ENCODE peak calls at places on chromosomes 16 and 17, in six cellular contexts. R, C, Q, I, T and A are unnamed samples.

GRCh38 chr17:10247806-10248334 is 49.5 kb upstream of the GAS7 start:
- DNase-seq in R (no peak), C (no peak), Q (no peak), I (no peak), T (no peak), A (no peak)

GRCh38 chr16:15043344-15043743 is 12.5 kb downstream of the NTAN1 start:
- DNase-seq in R (no peak), C (no peak), Q (no peak), I (no peak), T (no peak), A (no peak)

GRCh38 chr16:66847533-66848057 is 3.4 kb downstream of the CA7 start:
- DNase-seq in R (no peak), C (no peak), Q (no peak), I (no peak), T (no peak), A (no peak)

GRCh38 chr16:1915732-1916653 is 2.2 kb downstream of the HS3ST6 start:
- DNase-seq in R (no peak), C (no peak), Q (no peak), I (no peak), T (no peak), A (no peak)

GRCh38 chr17:43319293-43320124 is 79.3 kb upstream of the ARL4D start:
- DNase-seq in R (no peak), C (no peak), Q (no peak), I (no peak), T (peak), A (no peak)

GRCh38 chr17:31140127-31140526 is 45.4 kb downstream of the NF1 start:
- DNase-seq in R (no peak), C (no peak), Q (no peak), I (no peak), T (no peak), A (no peak)

GRCh38 chr17:32243712-32244111 is 21.9 kb upstream of the RHBDL3 start:
- DNase-seq in R (no peak), C (no peak), Q (no peak), I (no peak), T (no peak), A (no peak)

GRCh38 chr16:69861276-69862030 is 89.7 kb upstream of the CLEC18A start:
- DNase-seq in R (peak), C (peak), Q (no peak), I (peak), T (no peak), A (no peak)

GRCh38 chr17:4531988-4532736 is 23.0 kb downstream of the MYBBP1A start:
- DNase-seq in R (no peak), C (no peak), Q (no peak), I (no peak), T (no peak), A (no peak)

GRCh38 chr16:4515611-4516233 is 22.9 kb downstream of the CDIP1 start:
- DNase-seq in R (no peak), C (no peak), Q (no peak), I (no peak), T (peak), A (no peak)

GRCh38 chr16:5971106-5971505 is 873.5 kb upstream of the EEF2KMT start:
- DNase-seq in R (no peak), C (no peak), Q (no peak), I (no peak), T (no peak), A (no peak)

GRCh38 chr17:19337712-19338023 is 24.9 kb downstream of the B9D1 start:
- DNase-seq in R (no peak), C (no peak), Q (no peak), I (peak), T (no peak), A (no peak)

GRCh38 chr17:77544347-77544746 is 403.6 kb downstream of the SEC14L1 start:
- DNase-seq in R (no peak), C (no peak), Q (no peak), I (no peak), T (no peak), A (no peak)

GRCh38 chr17:77543779-77544178 is 403.0 kb downstream of the SEC14L1 start:
- DNase-seq in R (no peak), C (peak), Q (no peak), I (no peak), T (no peak), A (no peak)

GRCh38 chr17:77540975-77541374 is 400.2 kb downstream of the SEC14L1 start:
- DNase-seq in R (no peak), C (no peak), Q (no peak), I (no peak), T (no peak), A (no peak)

GRCh38 chr17:77541995-77542394 is 401.2 kb downstream of the SEC14L1 start:
- DNase-seq in R (no peak), C (no peak), Q (no peak), I (no peak), T (no peak), A (no peak)

DNA sequence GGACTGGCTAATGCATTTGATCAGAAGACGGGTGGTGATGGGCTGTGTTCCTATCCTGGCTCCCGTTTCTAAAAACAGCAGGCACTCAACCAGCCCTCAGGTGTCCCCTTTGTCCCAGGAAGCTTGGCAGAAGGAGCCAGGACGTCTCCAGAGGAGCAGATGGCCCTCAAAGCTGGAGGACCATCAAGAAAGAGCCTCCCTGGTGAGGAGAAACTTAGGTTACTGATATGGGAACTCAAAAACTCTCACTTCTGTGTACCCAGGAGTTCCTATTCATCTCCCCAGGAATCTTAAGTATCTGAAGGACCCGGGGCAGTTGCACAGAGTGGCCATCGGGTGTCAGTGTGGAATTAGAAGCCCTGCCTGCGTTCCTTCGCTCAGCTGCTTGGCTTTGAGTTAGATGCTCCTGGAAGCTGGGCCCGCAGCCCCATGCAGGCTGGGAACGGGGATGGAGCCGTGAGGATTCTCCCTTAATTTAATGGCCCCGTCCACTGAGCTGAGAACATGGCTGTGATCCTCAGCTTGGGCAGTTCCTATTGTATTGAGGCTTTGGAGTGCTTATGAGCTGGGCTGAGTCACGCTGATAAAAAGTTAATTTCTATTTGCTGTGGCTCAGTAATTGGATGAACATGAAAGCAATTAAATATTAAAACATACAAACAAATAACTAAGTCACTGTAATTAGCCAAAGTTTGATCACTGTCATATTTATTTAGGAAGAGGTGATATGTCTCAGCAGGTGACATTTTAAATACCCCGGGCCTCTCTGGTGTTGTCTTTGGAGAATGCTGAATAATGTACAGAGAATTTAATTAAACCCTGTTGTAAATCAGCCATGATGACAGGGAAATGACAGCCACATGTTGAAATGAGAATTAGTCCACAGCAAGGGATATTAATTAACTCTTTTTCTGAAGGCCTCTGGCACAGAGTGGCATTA is 402.1 kb downstream of the SEC14L1 start:
- DNase-seq in R (peak), C (peak), Q (peak), I (peak), T (peak), A (peak)
- TF ChIP-seq CTCF in R (peak), C (peak), Q (peak), I (peak), T (peak), A (peak)

GRCh38 chr16:89246383-89246902 is 28.9 kb downstream of the ZNF778 start:
- DNase-seq in R (no peak), C (no peak), Q (no peak), I (no peak), T (no peak), A (no peak)
- TF ChIP-seq CTCF in R (no peak), C (no peak), Q (no peak), I (no peak), T (no peak), A (no peak)

DNA sequence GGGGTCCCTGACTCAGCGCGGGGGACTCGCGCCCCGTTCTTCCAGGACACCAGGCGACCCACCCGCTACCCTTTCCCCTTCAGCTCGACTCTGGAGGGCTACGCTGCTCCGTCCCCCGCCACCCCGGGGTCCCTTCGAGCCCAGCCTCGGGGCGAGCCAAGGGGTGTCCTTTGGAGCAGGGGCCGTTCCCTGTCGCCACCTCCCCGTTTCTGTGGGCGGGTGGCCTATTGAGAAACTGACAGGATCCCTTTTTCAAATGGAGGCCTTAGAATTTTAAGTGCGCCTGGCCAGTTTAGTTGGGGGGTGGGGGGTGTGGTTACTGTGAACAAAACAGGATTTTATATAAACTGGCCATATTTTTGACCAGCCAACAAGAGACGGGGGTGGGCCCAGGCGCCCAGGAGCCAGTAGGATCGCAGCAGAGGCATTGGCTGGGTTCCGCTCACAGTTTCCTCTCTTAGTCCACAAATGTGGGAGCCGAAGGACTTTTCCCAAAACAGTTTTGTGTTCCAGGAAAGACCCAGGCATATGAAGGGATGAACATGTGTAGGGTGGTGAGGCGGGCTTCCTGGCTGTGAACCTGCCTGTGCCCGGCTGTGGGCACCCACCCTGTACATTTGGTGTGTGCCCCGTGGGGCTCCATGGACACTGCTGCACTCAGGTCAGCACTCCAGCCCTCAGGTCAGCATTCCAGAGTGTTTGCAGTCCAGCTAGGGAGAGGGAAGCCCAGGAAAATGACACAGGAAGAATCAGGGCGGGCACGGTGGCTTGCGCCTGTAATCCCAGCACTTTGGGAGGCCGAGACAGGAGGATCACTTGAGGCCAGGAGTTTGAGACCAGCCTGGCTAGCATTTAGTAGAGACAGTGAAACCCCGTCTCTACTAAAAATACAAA is 722 bp upstream of the TIMP2 start:
- DNase-seq in R (peak), C (peak), Q (peak), I (peak), T (no peak), A (no peak)
- TF ChIP-seq CTCF in R (no peak), C (no peak), Q (no peak), I (no peak), T (no peak), A (no peak)

DNA sequence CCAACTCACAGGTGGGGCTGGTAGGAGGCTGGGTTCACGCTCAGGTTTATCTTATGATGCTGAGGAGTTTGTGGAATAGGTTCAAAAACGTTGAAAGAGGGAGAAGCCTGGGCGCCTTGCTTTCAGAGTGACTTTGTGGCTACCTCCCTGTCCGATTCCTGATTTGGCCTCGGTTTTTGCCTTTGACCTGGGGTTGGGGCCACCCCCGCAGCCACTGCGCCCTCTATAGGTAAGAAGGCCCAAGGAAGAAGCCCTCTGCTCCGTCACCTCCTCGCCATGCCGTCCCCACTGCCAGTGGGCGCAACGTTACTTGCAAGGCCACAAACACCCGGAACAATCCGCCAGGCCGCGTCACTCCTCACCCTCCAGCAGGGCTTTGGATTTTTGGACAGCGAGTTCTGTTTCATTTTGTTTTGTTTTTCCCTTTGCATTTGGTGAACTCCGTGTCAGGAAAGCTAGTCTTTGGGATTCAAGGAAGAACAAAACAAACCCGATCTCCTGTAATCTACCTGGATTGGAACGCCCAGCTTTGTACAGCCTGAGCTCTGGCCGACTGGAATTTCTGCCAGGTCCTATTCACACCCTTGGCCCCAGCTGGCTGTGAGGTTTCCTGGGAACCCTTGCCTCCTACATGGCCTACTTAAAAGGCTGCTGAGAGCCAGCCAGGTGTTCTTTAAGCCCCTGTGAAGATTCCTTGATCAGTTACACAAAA is 60.7 kb downstream of the TBC1D16 start:
- DNase-seq in R (peak), C (no peak), Q (peak), I (peak), T (peak), A (no peak)
- TF ChIP-seq CTCF in R (peak), C (no peak), Q (peak), I (no peak), T (peak), A (peak)

GRCh38 chr17:8986295-8986694 is 20.8 kb upstream of the PIK3R5 start:
- DNase-seq in R (no peak), C (no peak), Q (no peak), I (no peak), T (no peak), A (no peak)
- TF ChIP-seq CTCF in R (peak), C (no peak), Q (peak), I (no peak), T (no peak), A (no peak)